ENCODE peak calls at places on chromosomes 4 and X, in nine cellular contexts. D, W, A, C, N, M, U, H and T are unnamed samples.

GRCh38 chr4:70651864-70652506 is 14.3 kb downstream of the JCHAIN start:
- DNase-seq in M (peak; percentile 43), A (peak; percentile 28), C (no peak), N (peak; percentile 52), D (peak; percentile 11), U (no peak), W (no peak), H (no peak), T (peak; percentile 70)

GRCh38 chr4:147360301-147360700 is 120.6 kb upstream of the EDNRA start:
- DNase-seq in U (no peak), M (peak; percentile 55), D (no peak), H (no peak), A (no peak), N (peak; percentile 95), C (no peak), W (no peak), T (no peak)

GRCh38 chr4:152106781-152107321 is 346.0 kb upstream of the GATB start:
- DNase-seq in U (no peak), C (no peak), H (no peak), N (peak; percentile 29), D (no peak), A (no peak), M (peak; percentile 26), W (no peak), T (no peak)

GRCh38 chrX:53071604-53072417 is 10.4 kb upstream of the TSPYL2 start:
- DNase-seq in H (peak; percentile 79), W (peak; percentile 35), U (peak; percentile 63), D (peak; percentile 73), A (peak; percentile 51), M (peak; percentile 39), C (peak; percentile 74), N (peak; percentile 52), T (peak; percentile 68)

GRCh38 chr4:59553739-59554126 is 1646.4 kb upstream of the ADGRL3 start:
- DNase-seq in W (no peak), H (no peak), D (no peak), C (no peak), N (peak; percentile 67), A (no peak), U (no peak), M (peak; percentile 12), T (no peak)

GRCh38 chr4:113476800-113477199 is 284.7 kb downstream of the CAMK2D start:
- DNase-seq in N (no peak), U (no peak), D (no peak), W (no peak), C (peak; percentile 65), M (peak; percentile 18), A (no peak), H (no peak), T (no peak)

GRCh38 chr4:110609044-110609750 is 13.7 kb downstream of the PITX2 start:
- DNase-seq in U (no peak), W (no peak), H (no peak), N (no peak), D (no peak), A (no peak), C (no peak), M (no peak), T (no peak)

GRCh38 chr4:95847908-95848468 is 8.1 kb downstream of the PDHA2 start:
- DNase-seq in U (no peak), M (no peak), C (no peak), H (no peak), A (no peak), N (no peak), D (no peak), W (no peak), T (no peak)

GRCh38 chr4:121698119-121698732 is 1.4 kb upstream of the ANXA5 start:
- DNase-seq in C (no peak), D (no peak), H (no peak), U (peak; percentile 37), W (no peak), N (no peak), M (no peak), A (no peak), T (no peak)

GRCh38 chr4:76526585-76526990 is 91.6 kb downstream of the SHROOM3 start:
- DNase-seq in A (no peak), N (peak; percentile 18), W (no peak), D (no peak), M (no peak), U (no peak), H (no peak), C (no peak), T (no peak)

GRCh38 chrX:18582910-18583493 is 88.9 kb downstream of the RS1 start:
- DNase-seq in A (no peak), H (no peak), C (no peak), W (no peak), U (no peak), M (no peak), D (no peak), N (peak; percentile 5), T (no peak)

GRCh38 chr4:81330018-81330417 is 115.0 kb upstream of the PRKG2 start:
- DNase-seq in H (no peak), C (no peak), A (no peak), U (peak; percentile 19), N (no peak), D (no peak), M (no peak), W (no peak), T (no peak)

GRCh38 chr4:133493241-133493640 is 344.1 kb downstream of the PCDH10 start:
- DNase-seq in U (no peak), D (no peak), W (no peak), H (no peak), N (no peak), C (no peak), A (no peak), M (no peak), T (no peak)

GRCh38 chrX:362351-362750 is 24.4 kb downstream of the PPP2R3B start:
- DNase-seq in C (no peak), N (no peak), A (no peak), D (no peak), H (no peak), U (no peak), W (no peak), M (no peak), T (no peak)

GRCh38 chr4:118190903-118191302 is 156.6 kb downstream of the NDST3 start:
- DNase-seq in M (no peak), C (no peak), N (no peak), A (no peak), U (no peak), H (no peak), W (no peak), D (no peak), T (no peak)

GRCh38 chrX:52933976-52934703 is 24.2 kb downstream of the FAM156A start:
- DNase-seq in D (no peak), A (peak; percentile 52), H (peak; percentile 32), W (no peak), C (no peak), N (no peak), M (no peak), U (peak; percentile 91), T (no peak)

GRCh38 chr4:95549246-95550138 is 719 bp upstream of the UNC5C start:
- DNase-seq in W (no peak), A (peak; percentile 88), C (peak; percentile 46), D (peak; percentile 33), U (peak; percentile 70), H (no peak), M (no peak), N (peak; percentile 63), T (no peak)

GRCh38 chr4:149574973-149575372 is 240.7 kb downstream of the IQCM start:
- DNase-seq in H (no peak), N (no peak), W (no peak), D (no peak), A (no peak), U (no peak), M (no peak), C (no peak), T (no peak)

GRCh38 chr4:68736813-68737212 is 66.4 kb upstream of the UGT2B15 start:
- DNase-seq in M (no peak), D (no peak), A (no peak), C (no peak), N (no peak), W (no peak), H (no peak), U (no peak), T (no peak)

GRCh38 chrX:115639481-115639880 is 78.5 kb downstream of the PLS3 start:
- DNase-seq in N (no peak), U (no peak), D (no peak), M (no peak), W (no peak), C (no peak), H (no peak), A (no peak), T (no peak)

GRCh38 chrX:22674947-22675346 is 324.8 kb upstream of the DDX53 start:
- DNase-seq in N (no peak), U (no peak), A (no peak), C (no peak), H (no peak), D (no peak), W (no peak), M (no peak), T (no peak)

GRCh38 chr4:185369729-185370128 is 26.0 kb downstream of the LRP2BP start:
- DNase-seq in C (no peak), M (no peak), A (no peak), D (no peak), N (no peak), U (no peak), W (no peak), H (no peak), T (no peak)

GRCh38 chr4:29278580-29278979 is 1441.6 kb upstream of the PCDH7 start:
- DNase-seq in H (no peak), D (no peak), U (no peak), A (no peak), W (no peak), C (no peak), N (peak; percentile 74), M (peak; percentile 66), T (no peak)

GRCh38 chrX:111736571-111736970 is 55.6 kb downstream of the ALG13 start:
- DNase-seq in A (no peak), C (no peak), M (no peak), W (no peak), U (no peak), H (no peak), D (no peak), N (no peak), T (no peak)

GRCh38 chr4:105619193-105619931 is 66.9 kb downstream of the ARHGEF38 start:
- DNase-seq in M (no peak), C (no peak), N (peak; percentile 61), H (no peak), U (no peak), D (no peak), A (no peak), W (no peak), T (no peak)

GRCh38 chr4:19521151-19521550 is 730.6 kb upstream of the SLIT2 start:
- DNase-seq in H (no peak), N (no peak), U (no peak), M (no peak), A (no peak), W (no peak), D (no peak), C (no peak), T (no peak)

GRCh38 chr4:7192252-7193039 is at the start of gene SORCS2:
- DNase-seq in N (peak; percentile 36), A (peak; percentile 51), M (no peak), D (peak; percentile 36), W (no peak), C (peak; percentile 50), H (no peak), U (peak; percentile 81), T (no peak)

GRCh38 chr4:67721770-67722597 is 21.0 kb upstream of the UBA6 start:
- DNase-seq in W (no peak), A (no peak), U (no peak), D (no peak), C (peak; percentile 20), N (peak; percentile 44), H (no peak), M (peak; percentile 68), T (no peak)

GRCh38 chr4:150176559-150176958 is 98.3 kb downstream of the DCLK2 start:
- DNase-seq in W (no peak), H (no peak), N (peak; percentile 42), C (no peak), M (peak; percentile 47), A (no peak), D (no peak), U (no peak), T (no peak)

GRCh38 chr4:137532869-137533236 is 559 bp upstream of the PCDH18 start:
- DNase-seq in U (no peak), W (no peak), H (no peak), C (no peak), N (peak; percentile 62), M (no peak), A (no peak), D (no peak), T (no peak)

GRCh38 chrX:17052210-17052609 is 105.8 kb downstream of the REPS2 start:
- DNase-seq in C (no peak), A (no peak), H (no peak), W (no peak), U (no peak), M (no peak), D (no peak), N (no peak), T (no peak)